ENCODE peak calls at places on chromosomes 5 and 9, in four cellular contexts. N is HepG2, E is A549, R is GM12878. L is an unnamed sample.

GRCh38 chr5:94057655-94058054 is 316.3 kb upstream of the POU5F2 start:
- DNase-seq in R (no peak), N (peak; percentile 7), E (no peak), L (no peak)

GRCh38 chr5:132254321-132254977 is 3.0 kb upstream of the PDLIM4 start:
- DNase-seq in R (no peak), N (no peak), E (no peak), L (no peak)

GRCh38 chr9:115786321-115786720 is 367.3 kb upstream of the PAPPA start:
- DNase-seq in N (no peak), E (no peak), R (no peak), L (no peak)

GRCh38 chr9:89351584-89351983 is 33.3 kb downstream of the SECISBP2 start:
- DNase-seq in N (no peak), E (no peak), R (no peak), L (no peak)

GRCh38 chr9:114171500-114171899 is 16.2 kb downstream of the COL27A1 start:
- DNase-seq in R (no peak), E (no peak), N (no peak), L (no peak)

GRCh38 chr9:109416135-109416706 is 81.9 kb downstream of the PTPN3 start:
- DNase-seq in R (no peak), N (no peak), E (no peak), L (no peak)

GRCh38 chr9:69622664-69623063 is 49.5 kb downstream of the APBA1 start:
- DNase-seq in N (no peak), E (no peak), R (no peak), L (no peak)

GRCh38 chr5:83718195-83718825 is 2.3 kb downstream of the HAPLN1 start:
- DNase-seq in N (peak; percentile 70), R (no peak), E (peak; percentile 72), L (peak; percentile 66)

GRCh38 chr5:53543401-53543800 is 17.0 kb upstream of the NDUFS4 start:
- DNase-seq in N (no peak), E (no peak), R (no peak), L (no peak)

GRCh38 chr9:114559830-114560520 is 27.6 kb upstream of the ATP6V1G1 start:
- DNase-seq in E (no peak), R (no peak), N (peak; percentile 21), L (no peak)

GRCh38 chr5:114419941-114420340 is 58.1 kb downstream of the KCNN2 start:
- DNase-seq in E (no peak), R (no peak), N (no peak), L (no peak)

GRCh38 chr9:2859776-2860379 is 16.0 kb upstream of the PUM3 start:
- DNase-seq in N (peak; percentile 54), R (no peak), E (peak; percentile 73), L (peak; percentile 61)

GRCh38 chr5:84382363-84383295 is 2.1 kb downstream of the EDIL3 start:
- DNase-seq in N (no peak), R (no peak), E (peak; percentile 9), L (peak; percentile 61)

GRCh38 chr9:69961834-69962233 is 81.8 kb upstream of the MAMDC2 start:
- DNase-seq in E (no peak), N (no peak), R (no peak), L (peak; percentile 13)

GRCh38 chr5:80865547-80865946 is 94.6 kb upstream of the RASGRF2 start:
- DNase-seq in R (no peak), E (no peak), N (no peak), L (no peak)

GRCh38 chr5:78803386-78803785 is 154.8 kb upstream of the LHFPL2 start:
- DNase-seq in N (no peak), R (no peak), E (no peak), L (peak; percentile 38)

GRCh38 chr9:111897831-111898144 is 1.2 kb downstream of the UGCG start:
- DNase-seq in E (no peak), N (no peak), R (peak; percentile 74), L (peak; percentile 14)

GRCh38 chr9:122239722-122240121 is 11.0 kb upstream of the LHX6 start:
- DNase-seq in E (no peak), N (no peak), R (no peak), L (no peak)

GRCh38 chr9:82939451-82939850 is 123.5 kb downstream of the RASEF start:
- DNase-seq in E (peak; percentile 59), R (no peak), N (no peak), L (no peak)

GRCh38 chr5:173869316-173869715 is 18.8 kb upstream of the CPEB4 start:
- DNase-seq in E (no peak), R (no peak), N (no peak), L (no peak)

GRCh38 chr5:138967806-138968448 is 92.8 kb upstream of the LRRTM2 start:
- DNase-seq in R (no peak), N (peak; percentile 23), E (no peak), L (no peak)

GRCh38 chr9:38208206-38208901 is 139.3 kb upstream of the SHB start:
- DNase-seq in R (no peak), N (peak; percentile 20), E (no peak), L (no peak)

GRCh38 chr9:84463272-84463671 is 122.7 kb upstream of the SLC28A3 start:
- DNase-seq in R (no peak), E (no peak), N (peak; percentile 3), L (no peak)

GRCh38 chr5:126354857-126355731 is 68.1 kb upstream of the GRAMD2B start:
- DNase-seq in R (no peak), E (no peak), N (no peak), L (no peak)

GRCh38 chr5:97764700-97765099 is 581.7 kb upstream of the RIOK2 start:
- DNase-seq in R (no peak), N (peak; percentile 8), E (peak; percentile 2), L (no peak)

GRCh38 chr9:113858282-113858681 is 17.8 kb upstream of the ZNF618 start:
- DNase-seq in R (no peak), E (no peak), N (no peak), L (no peak)

GRCh38 chr9:15606667-15607472 is 54.0 kb downstream of the CCDC171 start:
- DNase-seq in E (peak; percentile 34), N (peak; percentile 29), R (no peak), L (peak; percentile 37)

GRCh38 chr5:90365328-90365727 is 44.2 kb downstream of the CETN3 start:
- DNase-seq in N (no peak), E (no peak), R (no peak), L (no peak)

GRCh38 chr9:30774326-30774725 is 1610.1 kb upstream of the ACO1 start:
- DNase-seq in E (peak; percentile 41), N (peak; percentile 28), R (no peak), L (no peak)

GRCh38 chr5:113974976-113975375 is 386.9 kb upstream of the KCNN2 start:
- DNase-seq in N (no peak), R (no peak), E (no peak), L (no peak)

GRCh38 chr9:105908069-105908468 is 213.7 kb downstream of the TMEM38B start:
- DNase-seq in E (no peak), N (no peak), R (no peak), L (no peak)

GRCh38 chr5:119409235-119409815 is 43.0 kb upstream of the HSD17B4 start:
- DNase-seq in E (peak; percentile 14), N (no peak), R (no peak), L (no peak)

GRCh38 chr9:128078504-128079434 is 10.7 kb downstream of the SLC25A25 start:
- DNase-seq in E (peak; percentile 89), R (no peak), N (no peak), L (no peak)

DNA sequence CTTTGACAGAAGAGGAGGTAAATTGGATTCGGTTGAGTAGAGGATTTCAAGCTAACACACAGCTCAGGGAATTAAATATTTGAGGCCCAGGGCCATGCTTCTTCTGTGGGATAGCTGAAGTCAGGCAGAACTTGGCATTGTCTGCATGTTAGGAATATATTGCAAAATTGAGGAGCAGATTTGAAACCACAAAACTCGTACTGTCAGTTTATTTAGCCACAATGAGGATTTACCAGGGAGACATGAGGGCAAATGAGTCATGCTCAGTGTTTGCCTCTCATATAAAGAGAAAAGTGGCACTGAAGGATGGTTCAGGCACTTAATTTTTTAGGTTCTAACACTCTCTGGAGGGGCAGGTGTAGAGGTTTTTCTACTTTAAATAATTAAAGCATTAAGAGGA is 83.0 kb upstream of the PRLR start:
- DNase-seq in N (no peak), E (no peak), R (no peak), L (no peak)
- TF ChIP-seq PBX3 in N (no peak), E (no peak), R (no peak), L (peak; percentile 24)

GRCh38 chr5:166767858-166768257 is 1523.6 kb upstream of the WWC1 start:
- DNase-seq in R (no peak), N (no peak), E (no peak), L (peak; percentile 23)

GRCh38 chr5:166772770-166773169 is 1518.7 kb upstream of the WWC1 start:
- DNase-seq in E (no peak), R (no peak), N (no peak), L (no peak)

DNA sequence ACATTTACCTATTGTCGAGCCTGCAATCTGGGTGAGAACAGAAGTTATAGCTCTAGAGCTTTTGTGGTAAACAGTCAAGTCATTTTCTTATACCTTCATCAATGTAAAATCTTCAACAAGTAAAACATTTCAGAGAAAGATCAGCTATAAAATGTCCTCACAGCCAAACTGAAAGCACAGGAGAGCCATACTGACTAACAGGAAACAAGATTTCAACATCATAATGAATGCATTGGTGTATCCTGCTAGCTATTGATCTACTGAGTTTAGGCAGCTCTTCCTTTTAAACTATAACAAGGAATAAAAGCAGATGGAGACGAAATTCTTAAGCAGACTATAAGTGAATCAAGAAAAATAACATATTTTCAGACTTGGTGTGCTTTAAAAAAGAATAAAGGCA is 1522.9 kb upstream of the WWC1 start:
- DNase-seq in N (no peak), R (no peak), E (no peak), L (no peak)
- TF ChIP-seq USF2 in N (no peak), R (no peak), E (no peak), L (no peak)

GRCh38 chr5:73444499-73445432 is 3.8 kb downstream of the FOXD1 start:
- DNase-seq in E (no peak), R (no peak), N (no peak), L (peak; percentile 33)

GRCh38 chr5:73442152-73442860 is 6.3 kb downstream of the FOXD1 start:
- DNase-seq in E (no peak), N (no peak), R (no peak), L (no peak)

GRCh38 chr5:73442960-73443627 is 5.5 kb downstream of the FOXD1 start:
- DNase-seq in R (no peak), N (no peak), E (no peak), L (no peak)

GRCh38 chr5:73445708-73446630 is 2.6 kb downstream of the FOXD1 start:
- DNase-seq in R (no peak), N (no peak), E (no peak), L (no peak)

DNA sequence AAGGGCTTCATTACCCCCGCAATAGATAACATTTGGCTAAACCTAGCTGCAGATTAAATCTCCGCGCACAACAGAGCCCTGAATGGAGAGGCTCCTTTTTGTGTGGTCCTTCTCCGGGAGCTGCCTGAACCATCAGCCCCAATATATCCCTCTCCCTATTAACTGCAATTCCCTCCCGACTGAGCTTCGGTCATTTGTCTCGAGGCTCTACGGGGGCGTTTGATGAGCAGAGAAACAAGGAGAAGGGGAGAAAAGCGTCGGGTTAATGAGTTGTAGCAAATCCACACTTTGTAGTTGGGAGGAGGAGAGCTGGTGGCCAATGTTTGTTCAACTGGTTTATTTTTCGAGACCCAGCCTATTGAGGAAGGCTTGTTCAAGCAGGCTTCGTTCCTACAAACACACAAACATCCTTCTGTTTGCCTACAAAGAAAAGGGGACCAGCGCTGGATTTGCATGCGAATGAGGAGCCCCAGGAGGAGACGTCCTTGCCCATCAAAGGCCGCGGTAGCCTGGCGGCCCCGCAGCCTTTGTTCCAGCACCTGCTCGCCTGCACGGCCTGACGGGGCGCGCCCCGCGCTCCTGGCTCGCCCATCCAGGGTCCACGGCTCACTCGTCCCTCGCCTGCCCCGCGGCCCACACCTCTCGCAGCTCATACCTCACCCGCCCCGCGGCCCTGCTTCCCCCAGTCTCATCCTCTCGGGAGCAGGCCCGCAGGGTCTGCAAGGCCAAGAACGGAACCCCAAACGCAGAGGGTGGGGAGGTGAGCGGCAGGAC is 4.7 kb downstream of the FOXD1 start:
- DNase-seq in E (no peak), N (no peak), R (no peak), L (no peak)
- TF ChIP-seq PBX3 in E (no peak), N (no peak), R (no peak), L (no peak)

GRCh38 chr9:124809211-124809610 is 32.3 kb downstream of the OLFML2A start:
- DNase-seq in N (peak; percentile 54), R (no peak), E (no peak), L (peak; percentile 55)
- TF ChIP-seq USF2 in N (no peak), R (no peak), E (no peak), L (no peak)

L was measured in SK-N-SH.